ENCODE peak calls at places on chromosome 1, in ten cellular contexts. One of them, this sample, is unnamed.

GRCh38 chr1:24535778-24536177 is 20.1 kb upstream of the NCMAP start:
- DNase-seq in brain microvascular endothelial cell: no peak
- DNase-seq in left lung: no peak
- DNase-seq in H1: no peak
- DNase-seq in GM23338: no peak
- DNase-seq in neuronal stem cell: no peak
- DNase-seq in small intestine: no peak
- DNase-seq in testis: no peak
- DNase-seq in Peyer's patch: no peak
- DNase-seq in AG09309: no peak
- DNase-seq in this sample: no peak

GRCh38 chr1:200034262-200034557 is 6.7 kb downstream of the NR5A2 start:
- DNase-seq in brain microvascular endothelial cell: no peak
- DNase-seq in left lung: no peak
- DNase-seq in H1: peak
- DNase-seq in GM23338: peak
- DNase-seq in neuronal stem cell: peak
- DNase-seq in small intestine: no peak
- DNase-seq in testis: no peak
- DNase-seq in Peyer's patch: no peak
- DNase-seq in AG09309: no peak
- DNase-seq in this sample: no peak

GRCh38 chr1:198254521-198254920 is 97.7 kb downstream of the NEK7 start:
- DNase-seq in brain microvascular endothelial cell: no peak
- DNase-seq in left lung: no peak
- DNase-seq in H1: no peak
- DNase-seq in GM23338: peak
- DNase-seq in neuronal stem cell: no peak
- DNase-seq in small intestine: no peak
- DNase-seq in testis: no peak
- DNase-seq in Peyer's patch: no peak
- DNase-seq in AG09309: no peak
- DNase-seq in this sample: peak

GRCh38 chr1:43443197-43443946 is 10.4 kb downstream of the HYI start:
- DNase-seq in brain microvascular endothelial cell: no peak
- DNase-seq in left lung: no peak
- DNase-seq in H1: no peak
- DNase-seq in GM23338: no peak
- DNase-seq in neuronal stem cell: no peak
- DNase-seq in small intestine: no peak
- DNase-seq in testis: no peak
- DNase-seq in Peyer's patch: no peak
- DNase-seq in AG09309: no peak
- DNase-seq in this sample: no peak

GRCh38 chr1:44417351-44418021 is 12.4 kb downstream of the RNF220 start:
- DNase-seq in brain microvascular endothelial cell: peak
- DNase-seq in left lung: peak
- DNase-seq in H1: peak
- DNase-seq in GM23338: peak
- DNase-seq in neuronal stem cell: peak
- DNase-seq in small intestine: no peak
- DNase-seq in testis: peak
- DNase-seq in Peyer's patch: no peak
- DNase-seq in AG09309: no peak
- DNase-seq in this sample: no peak

GRCh38 chr1:229841230-229841629 is 215.2 kb downstream of the URB2 start:
- DNase-seq in brain microvascular endothelial cell: no peak
- DNase-seq in left lung: no peak
- DNase-seq in H1: no peak
- DNase-seq in GM23338: no peak
- DNase-seq in neuronal stem cell: no peak
- DNase-seq in small intestine: no peak
- DNase-seq in testis: no peak
- DNase-seq in Peyer's patch: no peak
- DNase-seq in AG09309: no peak
- DNase-seq in this sample: peak

GRCh38 chr1:206962269-206962668 is 8.0 kb downstream of the FCAMR start:
- DNase-seq in brain microvascular endothelial cell: no peak
- DNase-seq in left lung: no peak
- DNase-seq in H1: no peak
- DNase-seq in GM23338: no peak
- DNase-seq in neuronal stem cell: no peak
- DNase-seq in small intestine: no peak
- DNase-seq in testis: no peak
- DNase-seq in Peyer's patch: no peak
- DNase-seq in AG09309: no peak
- DNase-seq in this sample: no peak

GRCh38 chr1:162235261-162235780 is 141.3 kb downstream of the SPATA46 start:
- DNase-seq in brain microvascular endothelial cell: no peak
- DNase-seq in left lung: no peak
- DNase-seq in H1: no peak
- DNase-seq in GM23338: no peak
- DNase-seq in neuronal stem cell: no peak
- DNase-seq in small intestine: no peak
- DNase-seq in testis: no peak
- DNase-seq in Peyer's patch: no peak
- DNase-seq in AG09309: peak
- DNase-seq in this sample: no peak

GRCh38 chr1:225921734-225922709 is 2.0 kb downstream of the PYCR2 start:
- DNase-seq in brain microvascular endothelial cell: no peak
- DNase-seq in left lung: no peak
- DNase-seq in H1: no peak
- DNase-seq in GM23338: no peak
- DNase-seq in neuronal stem cell: no peak
- DNase-seq in small intestine: peak
- DNase-seq in testis: no peak
- DNase-seq in Peyer's patch: no peak
- DNase-seq in AG09309: no peak
- DNase-seq in this sample: peak

DNA sequence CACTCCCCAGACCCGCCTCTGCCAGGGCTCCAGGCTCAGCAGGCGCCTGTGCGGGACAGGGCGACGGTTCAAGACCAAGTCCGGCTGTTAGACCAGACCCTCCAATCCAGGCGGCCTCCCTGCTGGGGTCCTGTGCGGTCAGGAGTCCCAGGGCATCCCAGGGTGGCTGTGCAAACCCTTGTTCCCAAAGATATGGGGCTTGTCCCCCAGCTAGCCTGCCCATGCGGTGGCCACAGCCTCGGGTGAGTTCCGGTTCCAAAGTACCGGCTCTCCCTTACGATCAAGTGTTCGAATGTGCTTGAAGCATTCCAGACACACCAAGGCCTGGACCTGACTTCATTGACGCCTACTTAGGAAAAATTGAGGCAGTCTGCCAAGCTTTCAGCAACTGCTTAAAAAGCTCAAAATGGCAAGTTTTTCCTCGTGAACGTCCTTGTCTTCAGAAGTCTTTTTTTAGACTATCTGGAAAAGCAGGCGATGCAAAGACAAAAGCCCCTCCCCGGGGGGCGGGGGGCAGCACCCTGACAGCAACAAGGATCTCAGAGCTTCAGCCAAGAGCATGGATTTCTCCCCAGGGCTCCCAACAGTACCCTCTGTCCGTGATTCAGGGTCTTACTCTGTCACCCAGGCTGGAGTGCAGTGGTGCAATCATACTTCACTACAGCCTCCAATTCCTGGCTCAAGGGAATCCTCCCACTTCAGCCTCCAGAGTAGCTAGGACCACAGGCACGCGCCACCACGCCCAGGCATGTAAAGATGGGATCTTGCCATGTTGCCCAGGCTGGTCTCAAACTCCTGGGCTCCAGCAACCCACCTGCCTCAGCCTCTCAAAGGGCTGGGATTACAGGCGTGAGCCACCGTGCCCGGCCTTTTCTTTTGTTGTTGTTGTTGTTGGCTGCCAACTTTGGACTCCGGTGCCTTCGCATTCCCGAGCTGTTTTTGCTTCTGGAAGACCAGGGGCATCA is 2.3 kb downstream of the FAAP20 start:
- DNase-seq in brain microvascular endothelial cell: no peak
- DNase-seq in left lung: no peak
- DNase-seq in H1: no peak
- DNase-seq in GM23338: no peak
- DNase-seq in neuronal stem cell: no peak
- DNase-seq in small intestine: no peak
- DNase-seq in testis: peak
- DNase-seq in Peyer's patch: no peak
- DNase-seq in AG09309: no peak
- DNase-seq in this sample: no peak
- H3K4me3 ChIP-seq in brain microvascular endothelial cell: no peak
- H3K4me3 ChIP-seq in left lung: no peak
- H3K4me3 ChIP-seq in H1: no peak
- H3K4me3 ChIP-seq in GM23338: no peak
- H3K4me3 ChIP-seq in neuronal stem cell: no peak
- H3K4me3 ChIP-seq in small intestine: no peak
- H3K4me3 ChIP-seq in testis: no peak
- H3K4me3 ChIP-seq in Peyer's patch: no peak
- H3K4me3 ChIP-seq in AG09309: peak
- H3K4me3 ChIP-seq in this sample: no peak

GRCh38 chr1:39788758-39789570 is at the start of gene BMP8B:
- DNase-seq in brain microvascular endothelial cell: no peak
- DNase-seq in left lung: peak
- DNase-seq in H1: peak
- DNase-seq in GM23338: peak
- DNase-seq in neuronal stem cell: no peak
- DNase-seq in small intestine: peak
- DNase-seq in testis: peak
- DNase-seq in Peyer's patch: peak
- DNase-seq in AG09309: no peak
- DNase-seq in this sample: peak

GRCh38 chr1:39787468-39787867 is 1.2 kb downstream of the BMP8B start:
- DNase-seq in brain microvascular endothelial cell: no peak
- DNase-seq in left lung: no peak
- DNase-seq in H1: no peak
- DNase-seq in GM23338: no peak
- DNase-seq in neuronal stem cell: no peak
- DNase-seq in small intestine: peak
- DNase-seq in testis: no peak
- DNase-seq in Peyer's patch: no peak
- DNase-seq in AG09309: no peak
- DNase-seq in this sample: no peak

GRCh38 chr1:39788426-39788757 is 273 bp downstream of the BMP8B start:
- DNase-seq in brain microvascular endothelial cell: no peak
- DNase-seq in left lung: no peak
- DNase-seq in H1: no peak
- DNase-seq in GM23338: peak
- DNase-seq in neuronal stem cell: no peak
- DNase-seq in small intestine: no peak
- DNase-seq in testis: no peak
- DNase-seq in Peyer's patch: no peak
- DNase-seq in AG09309: no peak
- DNase-seq in this sample: no peak

GRCh38 chr1:39791838-39792237 is 3.2 kb upstream of the BMP8B start:
- DNase-seq in brain microvascular endothelial cell: no peak
- DNase-seq in left lung: no peak
- DNase-seq in H1: no peak
- DNase-seq in GM23338: no peak
- DNase-seq in neuronal stem cell: no peak
- DNase-seq in small intestine: no peak
- DNase-seq in testis: no peak
- DNase-seq in Peyer's patch: no peak
- DNase-seq in AG09309: no peak
- DNase-seq in this sample: no peak

DNA sequence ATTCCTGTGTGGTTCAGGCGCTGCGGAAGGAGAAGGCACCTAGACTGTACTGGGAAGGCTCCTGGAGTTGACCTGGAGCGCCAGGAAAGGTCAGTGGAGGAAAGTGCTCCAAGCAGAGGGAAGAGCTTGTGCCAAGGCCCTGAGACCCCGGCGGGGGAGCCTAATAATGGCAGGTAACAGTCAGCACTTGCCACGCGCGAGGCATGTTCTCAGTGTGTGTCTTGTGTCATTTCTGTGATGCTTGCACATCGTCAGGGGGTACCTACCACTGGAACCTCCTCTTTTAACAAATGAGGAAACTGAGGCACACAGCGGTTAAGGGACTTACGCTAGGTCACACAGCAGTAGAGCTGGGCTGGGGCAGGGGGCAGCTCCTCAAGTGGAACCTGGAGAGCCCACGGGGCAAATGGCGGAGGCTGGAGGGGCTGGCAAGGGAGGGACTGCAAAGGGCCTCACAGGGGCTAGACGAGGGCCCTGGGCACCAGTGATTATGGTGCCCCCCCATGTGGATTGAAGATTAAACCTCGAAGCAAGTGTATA is 976 bp upstream of the BMP8B start:
- DNase-seq in brain microvascular endothelial cell: no peak
- DNase-seq in left lung: no peak
- DNase-seq in H1: no peak
- DNase-seq in GM23338: no peak
- DNase-seq in neuronal stem cell: no peak
- DNase-seq in small intestine: no peak
- DNase-seq in testis: no peak
- DNase-seq in Peyer's patch: no peak
- DNase-seq in AG09309: no peak
- DNase-seq in this sample: no peak
- H3K4me3 ChIP-seq in brain microvascular endothelial cell: no peak
- H3K4me3 ChIP-seq in left lung: peak
- H3K4me3 ChIP-seq in H1: peak
- H3K4me3 ChIP-seq in GM23338: peak
- H3K4me3 ChIP-seq in neuronal stem cell: peak
- H3K4me3 ChIP-seq in small intestine: peak
- H3K4me3 ChIP-seq in testis: peak
- H3K4me3 ChIP-seq in Peyer's patch: peak
- H3K4me3 ChIP-seq in AG09309: no peak
- H3K4me3 ChIP-seq in this sample: peak

DNA sequence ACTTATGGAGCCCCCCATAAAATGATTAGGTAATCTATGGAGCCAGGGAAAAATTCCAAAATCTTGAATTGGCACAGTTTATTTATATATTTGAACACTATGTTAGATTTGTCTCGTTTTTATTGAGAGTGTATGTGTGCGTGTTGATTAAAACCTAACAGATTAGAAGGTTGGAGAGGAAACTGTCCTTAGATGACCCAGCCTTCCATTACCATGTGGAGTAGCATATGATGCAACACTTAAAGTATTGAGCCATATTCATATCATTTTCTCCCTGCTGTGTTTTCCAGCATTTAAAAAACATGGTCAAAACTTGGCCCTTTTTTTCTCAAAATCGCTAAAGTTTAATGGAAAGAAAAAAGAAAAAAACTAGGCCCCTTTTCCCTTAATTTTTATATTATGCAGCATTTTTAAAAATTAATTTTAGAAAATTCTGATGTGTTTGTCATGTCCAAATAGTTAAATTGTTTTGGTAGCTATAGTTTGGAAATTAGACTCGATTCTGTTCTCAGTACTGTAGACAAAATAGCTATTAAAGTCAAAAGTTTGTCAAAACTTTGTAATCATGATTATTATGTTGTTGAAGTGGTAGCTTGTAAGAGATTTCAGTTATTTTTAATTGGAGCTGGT is 2.3 kb downstream of the LRRC8D start:
- DNase-seq in brain microvascular endothelial cell: no peak
- DNase-seq in left lung: no peak
- DNase-seq in H1: no peak
- DNase-seq in GM23338: no peak
- DNase-seq in neuronal stem cell: no peak
- DNase-seq in small intestine: peak
- DNase-seq in testis: no peak
- DNase-seq in Peyer's patch: no peak
- DNase-seq in AG09309: no peak
- DNase-seq in this sample: no peak
- H3K4me3 ChIP-seq in brain microvascular endothelial cell: no peak
- H3K4me3 ChIP-seq in left lung: no peak
- H3K4me3 ChIP-seq in H1: peak
- H3K4me3 ChIP-seq in GM23338: peak
- H3K4me3 ChIP-seq in neuronal stem cell: no peak
- H3K4me3 ChIP-seq in small intestine: no peak
- H3K4me3 ChIP-seq in testis: no peak
- H3K4me3 ChIP-seq in Peyer's patch: no peak
- H3K4me3 ChIP-seq in AG09309: no peak
- H3K4me3 ChIP-seq in this sample: no peak

GRCh38 chr1:26785611-26786436 is 1.9 kb upstream of the PIGV start:
- DNase-seq in brain microvascular endothelial cell: no peak
- DNase-seq in left lung: no peak
- DNase-seq in H1: no peak
- DNase-seq in GM23338: peak
- DNase-seq in neuronal stem cell: no peak
- DNase-seq in small intestine: peak
- DNase-seq in testis: peak
- DNase-seq in Peyer's patch: no peak
- DNase-seq in AG09309: no peak
- DNase-seq in this sample: no peak
- H3K4me3 ChIP-seq in brain microvascular endothelial cell: no peak
- H3K4me3 ChIP-seq in left lung: no peak
- H3K4me3 ChIP-seq in H1: no peak
- H3K4me3 ChIP-seq in GM23338: peak
- H3K4me3 ChIP-seq in neuronal stem cell: no peak
- H3K4me3 ChIP-seq in small intestine: no peak
- H3K4me3 ChIP-seq in testis: no peak
- H3K4me3 ChIP-seq in Peyer's patch: no peak
- H3K4me3 ChIP-seq in AG09309: no peak
- H3K4me3 ChIP-seq in this sample: no peak

This sample was measured in MG63.